ENCODE peak calls at places on chromosomes 2 and 18, in nine cellular contexts. K is IMR-90, S is cardiac muscle cell, H is GM12878, T is kidney, X is breast epithelium, W is body of pancreas, V is heart left ventricle, D is HCT116. I is an unnamed sample.

GRCh38 chr2:131093066-131093842 is at the start of gene FAM168B:
- DNase-seq in K (peak; percentile 88), S (peak; percentile 92), H (peak; percentile 27), T (peak; percentile 96), X (peak; percentile 82), W (peak; percentile 89), V (peak; percentile 93), D (peak; percentile 73), I (peak; percentile 93)

GRCh38 chr2:241844831-241845578 is 13.7 kb downstream of the PDCD1 start:
- DNase-seq in K (no peak), S (no peak), H (no peak), T (no peak), X (no peak), W (no peak), V (no peak), D (no peak), I (peak; percentile 41)

GRCh38 chr2:127615511-127616166 is 30.3 kb upstream of the GPR17 start:
- DNase-seq in K (no peak), S (no peak), H (no peak), T (no peak), X (peak; percentile 10), W (no peak), V (no peak), D (no peak), I (peak; percentile 31)

GRCh38 chr2:9782197-9782719 is 61.0 kb upstream of the TAF1B start:
- DNase-seq in K (no peak), S (no peak), H (no peak), T (peak; percentile 86), X (peak; percentile 60), W (no peak), V (peak; percentile 24), D (no peak), I (peak; percentile 53)

GRCh38 chr2:211800001-211800400 is 738.6 kb downstream of the ERBB4 start:
- DNase-seq in K (no peak), S (no peak), H (no peak), T (no peak), X (no peak), W (no peak), V (no peak), D (no peak), I (no peak)

GRCh38 chr2:229610359-229610758 is 104.0 kb downstream of the DNER start:
- DNase-seq in K (peak; percentile 42), S (no peak), H (no peak), T (no peak), X (no peak), W (no peak), V (no peak), D (no peak), I (no peak)

GRCh38 chr2:149339324-149339723 is 8.9 kb downstream of the LYPD6 start:
- DNase-seq in K (no peak), S (no peak), H (no peak), T (no peak), X (no peak), W (no peak), V (no peak), D (no peak), I (no peak)

GRCh38 chr2:231545105-231545902 is 15.1 kb upstream of the NMUR1 start:
- DNase-seq in K (peak; percentile 53), S (no peak), H (peak; percentile 98), T (no peak), X (no peak), W (peak; percentile 64), V (peak; percentile 73), D (no peak), I (peak; percentile 76)

GRCh38 chr2:69683170-69683971 is 39.8 kb upstream of the AAK1 start:
- DNase-seq in K (peak; percentile 85), S (no peak), H (no peak), T (no peak), X (no peak), W (peak; percentile 74), V (no peak), D (no peak), I (no peak)

GRCh38 chr2:149002891-149003740 is 35.4 kb upstream of the LYPD6B start:
- DNase-seq in K (no peak), S (no peak), H (no peak), T (no peak), X (no peak), W (no peak), V (no peak), D (no peak), I (no peak)

GRCh38 chr2:41963661-41964525 is 83.9 kb upstream of the PKDCC start:
- DNase-seq in K (peak; percentile 26), S (peak; percentile 58), H (no peak), T (peak; percentile 94), X (no peak), W (peak; percentile 59), V (peak; percentile 57), D (no peak), I (no peak)

GRCh38 chr2:135913726-135914365 is 37.6 kb upstream of the MCM6 start:
- DNase-seq in K (peak; percentile 47), S (peak; percentile 45), H (no peak), T (no peak), X (no peak), W (peak; percentile 54), V (no peak), D (peak; percentile 19), I (no peak)

GRCh38 chr2:128386066-128386465 is 67.4 kb upstream of the HS6ST1 start:
- DNase-seq in K (no peak), S (no peak), H (no peak), T (peak; percentile 45), X (no peak), W (no peak), V (no peak), D (no peak), I (peak; percentile 38)

GRCh38 chr2:6071536-6071935 is 379.4 kb downstream of the SOX11 start:
- DNase-seq in K (no peak), S (no peak), H (no peak), T (no peak), X (no peak), W (no peak), V (no peak), D (no peak), I (no peak)

GRCh38 chr18:36297419-36298112 is at the start of gene FHOD3:
- DNase-seq in K (peak; percentile 49), S (peak; percentile 92), H (no peak), T (peak; percentile 92), X (no peak), W (peak; percentile 77), V (peak; percentile 84), D (no peak), I (peak; percentile 57)

GRCh38 chr2:15752552-15753232 is 161.0 kb downstream of the DDX1 start:
- DNase-seq in K (no peak), S (no peak), H (no peak), T (no peak), X (no peak), W (no peak), V (no peak), D (no peak), I (no peak)

GRCh38 chr2:79723830-79724229 is 211.0 kb downstream of the CTNNA2 start:
- DNase-seq in K (peak; percentile 98), S (no peak), H (no peak), T (no peak), X (no peak), W (peak; percentile 1), V (no peak), D (no peak), I (no peak)

GRCh38 chr2:203492965-203493364 is 42.1 kb downstream of the RAPH1 start:
- DNase-seq in K (peak; percentile 32), S (no peak), H (no peak), T (no peak), X (no peak), W (no peak), V (no peak), D (no peak), I (no peak)

GRCh38 chr2:203484266-203485112 is 50.6 kb downstream of the RAPH1 start:
- DNase-seq in K (peak; percentile 16), S (peak; percentile 34), H (peak; percentile 40), T (no peak), X (no peak), W (peak; percentile 60), V (no peak), D (no peak), I (no peak)

GRCh38 chr2:203489531-203489930 is 45.6 kb downstream of the RAPH1 start:
- DNase-seq in K (no peak), S (no peak), H (no peak), T (no peak), X (no peak), W (no peak), V (no peak), D (no peak), I (no peak)

GRCh38 chr2:203490391-203490790 is 44.7 kb downstream of the RAPH1 start:
- DNase-seq in K (no peak), S (no peak), H (no peak), T (no peak), X (no peak), W (no peak), V (no peak), D (no peak), I (no peak)
- H3K27ac ChIP-seq in K (no peak overlapping the region), S (no peak overlapping the region), H (no peak overlapping the region), T (no peak overlapping the region), X (no peak overlapping the region), W (no peak overlapping the region), V (no peak overlapping the region), D (no peak overlapping the region), I (no peak overlapping the region)

GRCh38 chr2:134020608-134021007 is 233.3 kb upstream of the MGAT5 start:
- DNase-seq in K (no peak), S (no peak), H (peak; percentile 51), T (no peak), X (no peak), W (no peak), V (no peak), D (no peak), I (no peak)
- TF ChIP-seq CTCF in K (no peak), S (no peak), H (no peak), T (no peak), X (no peak), W (no peak), V (no peak), D (no peak), I (no peak)

DNA sequence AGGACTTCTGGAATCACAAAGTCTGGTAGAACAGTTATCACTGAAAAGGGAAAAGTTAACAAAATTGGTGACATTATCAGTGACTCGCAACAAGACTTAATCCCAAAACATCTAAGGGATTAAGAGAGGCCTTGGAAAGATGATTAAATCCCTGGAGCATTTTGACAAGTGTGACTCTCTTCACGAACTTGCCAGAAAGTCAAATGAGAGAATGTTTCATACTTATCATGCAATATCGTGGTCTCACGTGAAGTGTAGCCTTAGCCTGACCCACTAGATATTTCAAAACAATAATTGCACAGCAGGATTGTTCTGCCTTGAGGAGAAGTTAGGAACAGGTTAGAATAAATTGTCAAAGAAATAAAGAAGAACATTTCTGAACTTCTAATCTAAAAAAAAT is 104.5 kb downstream of the COL6A3 start:
- DNase-seq in K (no peak), S (no peak), H (no peak), T (no peak), X (no peak), W (no peak), V (no peak), D (no peak), I (no peak)
- H3K27ac ChIP-seq in K (no peak overlapping the region), S (no peak overlapping the region), H (no peak overlapping the region), T (no peak overlapping the region), X (peak overlapping the region; percentile 7), W (no peak overlapping the region), V (peak overlapping the region; percentile 16), D (no peak overlapping the region), I (no peak overlapping the region)

DNA sequence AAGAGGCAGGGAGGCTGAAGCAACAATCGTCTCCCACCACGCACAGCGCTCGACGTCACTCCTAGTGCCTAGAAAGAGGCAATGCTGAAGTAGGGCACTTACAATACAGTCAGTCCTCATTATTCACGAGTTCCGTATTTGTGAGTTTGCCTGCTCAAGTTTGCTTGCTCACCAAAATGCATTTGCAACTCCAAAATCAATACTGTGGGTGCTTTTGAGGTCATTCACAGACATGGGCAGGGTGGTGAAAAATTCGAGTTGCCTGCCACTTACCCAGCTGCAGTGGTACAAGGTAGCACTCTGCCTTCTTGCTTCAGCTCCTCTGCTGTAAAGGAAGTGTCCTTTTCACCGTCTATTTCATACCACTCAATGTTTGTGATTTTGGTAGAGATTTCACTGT is 113.7 kb upstream of the NCK2 start:
- DNase-seq in K (no peak), S (no peak), H (no peak), T (no peak), X (no peak), W (no peak), V (no peak), D (no peak), I (no peak)
- TF ChIP-seq CTCF in K (no peak), S (no peak), H (no peak), T (no peak), X (no peak), W (no peak), V (no peak), D (no peak), I (no peak)